ENCODE peak calls at places on chromosomes 6 and 20, in seven cellular contexts. M is HCT116, U is fibroblast of lung, H is choroid plexus epithelial cell, O is lower lobe of right lung, G is stomach, Z is fibroblast of mammary gland. R is an unnamed sample.

GRCh38 chr6:44304282-44305199 is 8.6 kb downstream of the AARS2 start:
- DNase-seq in M (peak; percentile 10), U (peak; percentile 33), H (peak; percentile 61), O (no peak), G (no peak), Z (peak; percentile 55), R (peak; percentile 52)

GRCh38 chr20:64053841-64054661 is 4.6 kb upstream of the SOX18 start:
- DNase-seq in M (peak; percentile 29), U (peak; percentile 32), H (peak; percentile 53), O (peak; percentile 70), G (no peak), Z (no peak), R (peak; percentile 84)

GRCh38 chr6:128097019-128097418 is 196.2 kb upstream of the THEMIS start:
- DNase-seq in M (no peak), U (no peak), H (no peak), O (no peak), G (no peak), Z (no peak), R (no peak)

GRCh38 chr6:28433119-28433518 is 10.2 kb downstream of the ZSCAN23 start:
- DNase-seq in M (no peak), U (no peak), H (peak; percentile 1), O (no peak), G (no peak), Z (no peak), R (no peak)

GRCh38 chr20:49989234-49990065 is 6.7 kb downstream of the SNAI1 start:
- DNase-seq in M (no peak), U (peak; percentile 78), H (peak; percentile 78), O (peak; percentile 57), G (no peak), Z (peak; percentile 87), R (peak; percentile 88)

GRCh38 chr6:31621991-31622390 is 1.5 kb downstream of the PRRC2A start:
- DNase-seq in M (no peak), U (no peak), H (no peak), O (no peak), G (no peak), Z (no peak), R (no peak)

GRCh38 chr20:64247312-64247627 is 8.3 kb upstream of the PCMTD2 start:
- DNase-seq in M (no peak), U (no peak), H (no peak), O (no peak), G (peak; percentile 17), Z (no peak), R (no peak)

GRCh38 chr6:3899970-3900439 is 50.8 kb downstream of the FAM50B start:
- DNase-seq in M (no peak), U (no peak), H (no peak), O (no peak), G (peak; percentile 56), Z (no peak), R (no peak)

GRCh38 chr20:536426-537012 is 7.1 kb downstream of the CSNK2A1 start:
- DNase-seq in M (no peak), U (no peak), H (no peak), O (no peak), G (no peak), Z (no peak), R (no peak)

GRCh38 chr6:139373928-139374356 is 506 bp downstream of the CITED2 start:
- DNase-seq in M (no peak), U (no peak), H (no peak), O (no peak), G (no peak), Z (no peak), R (no peak)

GRCh38 chr6:139376604-139377218 is 2.3 kb upstream of the CITED2 start:
- DNase-seq in M (no peak), U (peak; percentile 68), H (peak; percentile 74), O (no peak), G (peak; percentile 82), Z (peak; percentile 52), R (peak; percentile 75)

GRCh38 chr6:139374357-139375238 is at the start of gene CITED2:
- DNase-seq in M (peak; percentile 89), U (peak; percentile 98), H (peak; percentile 98), O (peak; percentile 94), G (peak; percentile 95), Z (peak; percentile 94), R (peak; percentile 98)

GRCh38 chr6:139376054-139376355 is 1.6 kb upstream of the CITED2 start:
- DNase-seq in M (no peak), U (no peak), H (no peak), O (peak; percentile 72), G (no peak), Z (no peak), R (no peak)

DNA sequence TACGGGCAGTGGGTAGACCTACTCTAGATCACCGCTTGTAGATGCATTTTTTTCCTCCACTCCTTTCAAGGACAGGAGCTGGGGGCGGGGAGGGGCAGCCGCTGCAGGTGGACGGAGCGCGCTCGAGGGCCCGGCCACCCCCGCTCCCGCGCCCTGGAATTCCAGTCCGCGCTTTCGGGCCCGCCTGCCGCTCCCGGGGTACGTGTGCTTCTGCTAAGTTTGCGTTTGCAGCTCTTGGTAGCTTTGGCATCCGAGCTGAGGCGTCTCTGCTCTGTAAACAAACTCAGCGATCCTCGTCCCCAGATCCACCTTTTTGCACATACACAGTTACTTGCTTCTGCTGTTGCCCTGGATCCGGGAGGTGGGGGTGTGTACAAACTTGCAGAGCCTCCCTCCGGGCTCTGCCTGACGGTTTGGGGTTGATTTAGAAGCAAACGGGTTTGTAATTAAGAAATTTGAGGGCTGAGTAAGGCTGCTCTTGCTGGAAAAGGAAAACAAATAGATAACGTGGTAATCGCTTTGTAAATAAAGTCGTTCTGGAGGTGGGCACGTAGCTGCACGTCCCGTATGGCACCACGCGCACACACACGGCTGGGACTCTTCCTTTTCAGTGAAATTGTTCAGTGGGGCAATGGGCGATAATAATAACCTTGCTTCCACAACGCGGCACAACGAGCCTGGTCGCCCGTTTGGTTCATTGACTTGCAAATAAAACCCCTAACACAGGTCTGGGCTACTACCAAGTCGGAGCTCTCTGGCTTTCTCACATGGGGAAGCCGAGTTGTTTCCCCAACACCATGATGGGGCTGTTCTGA is 998 bp upstream of the CITED2 start:
- DNase-seq in M (peak; percentile 83), U (peak; percentile 99), H (peak; percentile 99), O (peak; percentile 94), G (peak; percentile 92), Z (peak; percentile 98), R (peak; percentile 99)
- TF ChIP-seq CTCF in M (no peak), U (no peak), H (no peak), O (no peak), G (no peak), Z (peak; percentile 11), R (peak; percentile 9)

GRCh38 chr20:59935457-59936185 is 2.2 kb upstream of the SYCP2 start:
- DNase-seq in M (no peak), U (no peak), H (no peak), O (no peak), G (no peak), Z (no peak), R (no peak)

GRCh38 chr20:59932616-59933295 is 681 bp downstream of the SYCP2 start:
- DNase-seq in M (no peak), U (no peak), H (no peak), O (peak; percentile 47), G (no peak), Z (no peak), R (no peak)

GRCh38 chr20:59931511-59932312 is 1.7 kb downstream of the SYCP2 start:
- DNase-seq in M (no peak), U (no peak), H (no peak), O (no peak), G (no peak), Z (no peak), R (no peak)

GRCh38 chr20:59933296-59933848 is at the start of gene SYCP2:
- DNase-seq in M (no peak), U (peak; percentile 28), H (peak; percentile 28), O (peak; percentile 61), G (peak; percentile 61), Z (peak; percentile 35), R (peak; percentile 35)

DNA sequence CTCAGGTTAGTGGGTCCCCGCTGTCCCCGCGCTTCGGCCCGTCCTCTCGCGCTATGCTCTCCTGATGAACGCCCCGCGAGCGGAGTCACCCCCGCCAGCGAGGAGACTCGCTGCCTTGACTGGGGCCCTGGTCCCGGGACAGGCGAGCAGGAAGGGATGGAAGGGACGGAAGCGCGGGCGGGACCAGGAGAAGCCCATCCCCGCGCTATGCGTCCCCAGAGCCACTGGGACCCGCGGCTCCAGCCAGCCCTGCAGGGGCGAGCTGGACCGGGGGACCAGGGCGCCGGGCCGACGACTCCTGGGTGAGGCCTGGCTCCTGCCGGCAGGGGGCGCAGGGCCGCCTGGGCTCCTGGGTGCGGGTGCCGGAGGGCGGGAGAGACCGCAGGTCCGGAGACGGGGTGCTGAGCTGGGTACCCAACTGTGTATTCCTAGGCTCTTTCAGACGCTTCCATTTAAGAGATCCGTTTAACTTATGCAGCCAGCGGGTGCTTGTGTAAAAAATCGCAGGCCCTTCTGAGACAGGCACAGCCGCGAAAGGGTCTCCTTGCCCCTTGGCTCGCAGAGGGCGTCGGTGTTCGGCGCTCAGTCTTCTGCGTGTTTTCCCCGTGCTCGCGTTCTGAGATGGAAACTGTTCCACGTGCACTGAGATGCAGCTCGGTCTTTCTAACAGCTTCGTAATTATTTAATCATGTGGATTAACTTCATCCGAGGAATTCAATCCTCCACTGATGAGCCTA is 580 bp upstream of the SYCP2 start:
- DNase-seq in M (peak; percentile 15), U (peak; percentile 59), H (peak; percentile 69), O (peak; percentile 88), G (peak; percentile 85), Z (peak; percentile 49), R (peak; percentile 64)
- H3K4me3 ChIP-seq in M (no peak overlapping the region), U (peak overlapping the region; percentile 61), H (peak overlapping the region; percentile 67), O (peak overlapping the region; percentile 68), G (peak overlapping the region; percentile 75), Z (peak overlapping the region; percentile 49), R (peak overlapping the region; percentile 60)

DNA sequence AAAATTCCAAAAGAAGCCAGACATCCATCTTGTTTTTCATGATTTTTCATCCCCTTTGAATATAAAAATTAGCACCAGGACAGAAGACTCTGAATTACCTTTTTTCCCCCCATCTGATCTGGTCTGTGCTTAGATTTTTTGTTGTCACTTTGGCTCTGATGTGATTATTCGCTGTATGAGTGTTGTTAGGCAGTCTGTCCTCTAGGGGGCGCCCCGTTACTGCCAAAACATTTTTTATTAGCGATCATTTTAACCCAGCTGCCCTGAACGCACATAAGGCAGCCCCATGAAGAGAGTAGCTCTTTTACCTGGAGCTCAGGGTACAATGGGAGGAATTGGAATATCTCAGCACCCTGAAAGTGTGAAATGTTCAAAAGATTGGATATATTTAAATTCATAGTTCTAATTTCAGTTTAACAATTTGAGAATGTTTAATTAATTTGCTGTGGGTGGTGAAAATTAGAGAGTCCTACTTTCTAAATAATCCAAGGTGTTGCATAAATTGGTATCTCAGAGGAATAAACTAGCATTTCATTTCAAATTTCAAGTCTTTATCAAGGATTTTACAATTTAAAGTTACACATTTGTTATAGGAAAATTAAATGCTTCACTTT is 60.8 kb downstream of the PRPH2 start:
- DNase-seq in M (peak; percentile 50), U (peak; percentile 74), H (peak; percentile 80), O (peak; percentile 79), G (peak; percentile 87), Z (peak; percentile 70), R (peak; percentile 80)
- TF ChIP-seq CTCF in M (peak; percentile 94), U (peak; percentile 79), H (peak; percentile 85), O (peak; percentile 87), G (no peak), Z (peak; percentile 81), R (peak; percentile 85)

DNA sequence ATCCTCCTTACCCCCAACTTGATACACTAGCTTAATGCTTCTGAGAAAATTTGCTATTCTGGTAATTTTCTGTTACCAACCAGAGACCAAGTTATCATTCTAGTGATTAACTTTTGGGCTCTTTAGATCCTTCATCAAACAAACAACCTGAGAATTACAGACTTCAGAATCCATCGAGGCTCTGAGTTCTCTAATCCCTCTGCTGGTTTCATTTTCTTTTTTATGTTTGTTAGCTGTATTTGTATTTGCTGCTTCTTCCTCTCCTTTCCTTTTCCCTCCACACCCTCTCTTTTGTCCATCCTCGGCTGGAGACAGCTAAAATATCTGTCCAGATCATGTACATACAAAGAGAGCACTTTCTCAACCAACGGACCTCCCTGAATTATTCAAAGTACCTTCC is 98.7 kb upstream of the RIPOR2 start:
- DNase-seq in M (no peak), U (no peak), H (no peak), O (no peak), G (no peak), Z (no peak), R (no peak)
- H3K4me3 ChIP-seq in M (no peak overlapping the region), U (no peak overlapping the region), H (no peak overlapping the region), O (peak overlapping the region; percentile 31), G (peak overlapping the region; percentile 26), Z (no peak overlapping the region), R (no peak overlapping the region)

R was measured in fibroblast of pulmonary artery.